ENCODE peak calls at places on chromosome 22, in eight cellular contexts. T is Panc1, N is A549, G is HL-60, W is GM12878, V is GM23338, F is SK-N-SH, M is K562. L is an unnamed sample.

GRCh38 chr22:29470159-29470855 is 9.7 kb upstream of the NEFH start:
- DNase-seq in T (peak), N (peak), G (no peak), W (no peak), V (peak), F (peak), M (peak), L (peak)

GRCh38 chr22:38437416-38437815 is 17.6 kb downstream of the KCNJ4 start:
- DNase-seq in T (no peak), N (no peak), G (no peak), W (no peak), V (no peak), F (no peak), M (no peak), L (no peak)

GRCh38 chr22:44436656-44437492 is 61.2 kb downstream of the RTL6 start:
- DNase-seq in T (no peak), N (no peak), G (no peak), W (no peak), V (no peak), F (no peak), M (no peak), L (no peak)

GRCh38 chr22:48585916-48586798 is 1241.5 kb downstream of the BRD1 start:
- DNase-seq in T (no peak), N (no peak), G (no peak), W (no peak), V (no peak), F (no peak), M (no peak), L (no peak)

GRCh38 chr22:42918500-42918899 is 61.4 kb upstream of the ARFGAP3 start:
- DNase-seq in T (no peak), N (no peak), G (no peak), W (no peak), V (no peak), F (no peak), M (no peak), L (no peak)

GRCh38 chr22:42468841-42469240 is 36.6 kb upstream of the NFAM1 start:
- DNase-seq in T (no peak), N (no peak), G (no peak), W (no peak), V (no peak), F (no peak), M (peak), L (no peak)

GRCh38 chr22:44395116-44396005 is 82.6 kb upstream of the SHISAL1 start:
- DNase-seq in T (no peak), N (no peak), G (no peak), W (no peak), V (no peak), F (peak), M (no peak), L (no peak)

GRCh38 chr22:33781396-33781795 is 138.9 kb downstream of the LARGE1 start:
- DNase-seq in T (no peak), N (no peak), G (no peak), W (no peak), V (no peak), F (no peak), M (no peak), L (no peak)

GRCh38 chr22:42848941-42849340 is 8.1 kb downstream of the ARFGAP3 start:
- DNase-seq in T (no peak), N (no peak), G (no peak), W (no peak), V (no peak), F (no peak), M (no peak), L (no peak)

GRCh38 chr22:27845603-27846100 is 44.1 kb upstream of the MN1 start:
- DNase-seq in T (no peak), N (no peak), G (no peak), W (no peak), V (no peak), F (no peak), M (no peak), L (no peak)

DNA sequence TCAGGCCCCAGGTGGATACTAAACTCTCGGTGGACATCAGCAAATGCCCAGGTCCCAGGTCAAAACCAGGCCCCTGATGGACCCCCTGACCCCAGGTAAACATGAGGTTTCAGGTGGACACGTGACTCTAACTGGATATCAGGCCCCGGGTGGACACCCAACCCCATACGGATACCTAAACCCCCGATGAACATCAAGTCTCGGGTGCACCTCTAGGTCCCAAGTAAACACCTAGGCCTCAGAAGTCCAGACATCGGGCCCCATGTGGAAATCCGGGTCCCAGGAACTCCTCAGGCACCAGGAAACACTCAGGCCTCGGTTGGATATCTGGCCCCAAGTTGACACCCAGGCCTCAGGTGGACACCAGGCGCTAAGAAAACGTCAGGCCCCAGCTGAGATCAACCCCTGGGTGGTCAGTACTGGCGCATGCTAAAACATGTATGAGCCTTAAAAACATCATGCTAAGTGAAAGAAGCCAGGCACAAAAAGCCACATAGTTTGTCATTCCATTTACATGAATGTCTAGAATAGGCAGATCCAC is 54.4 kb upstream of the SEPTIN5 start:
- DNase-seq in T (no peak), N (no peak), G (no peak), W (no peak), V (no peak), F (no peak), M (no peak), L (no peak)
- TF ChIP-seq REST in T (no peak), N (no peak), G (no peak), W (no peak), V (no peak), F (no peak), M (no peak), L (no peak)

GRCh38 chr22:50356186-50356585 is 13.1 kb downstream of the PPP6R2 start:
- DNase-seq in T (no peak), N (no peak), G (no peak), W (no peak), V (no peak), F (no peak), M (no peak), L (no peak)
- H3K4me3 ChIP-seq in T (no peak), N (no peak), G (no peak), W (no peak), V (no peak), F (no peak), M (no peak), L (no peak)

DNA sequence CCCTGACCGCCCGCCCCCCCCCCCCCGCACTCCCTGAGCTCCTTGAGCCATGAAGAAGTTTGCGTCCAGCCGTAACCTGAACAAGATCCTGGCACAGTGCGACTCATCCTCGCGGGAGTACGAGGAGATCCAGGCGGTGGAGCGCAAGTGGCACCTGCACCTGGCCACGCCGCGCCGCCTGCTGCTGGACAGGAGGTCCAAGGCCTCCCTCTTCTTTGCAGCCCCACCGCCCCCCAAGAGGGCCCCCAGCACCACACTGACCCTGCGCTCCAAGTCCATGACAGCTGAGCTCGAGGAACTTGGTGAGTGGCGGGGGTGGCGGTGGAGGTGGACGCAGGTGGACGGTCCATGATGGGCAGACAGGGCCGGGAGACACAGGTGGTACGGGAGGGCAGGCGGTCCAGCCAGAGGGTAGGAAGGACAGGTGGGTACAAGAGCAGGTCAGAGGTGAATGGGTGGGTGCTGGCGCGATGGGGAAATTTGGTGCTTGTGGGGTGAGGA is 32.1 kb upstream of the ACR start:
- DNase-seq in T (no peak), N (no peak), G (no peak), W (no peak), V (no peak), F (no peak), M (no peak), L (no peak)
- TF ChIP-seq REST in T (no peak), N (no peak), G (no peak), W (no peak), V (no peak), F (no peak), M (no peak), L (no peak)

GRCh38 chr22:37218771-37219411 is 6.6 kb upstream of the SSTR3 start:
- DNase-seq in T (no peak), N (no peak), G (no peak), W (peak), V (no peak), F (no peak), M (no peak), L (no peak)
- H3K4me3 ChIP-seq in T (no peak), N (no peak), G (no peak), W (peak), V (no peak), F (no peak), M (no peak), L (no peak)

GRCh38 chr22:40240160-40240559 is 62.4 kb downstream of the TNRC6B start:
- DNase-seq in T (no peak), N (no peak), G (no peak), W (no peak), V (no peak), F (no peak), M (peak), L (no peak)
- TF ChIP-seq REST in T (no peak), N (no peak), G (no peak), W (no peak), V (no peak), F (no peak), M (no peak), L (no peak)

GRCh38 chr22:31248965-31249940 is 37.2 kb downstream of the LIMK2 start:
- DNase-seq in T (no peak), N (no peak), G (no peak), W (no peak), V (no peak), F (no peak), M (no peak), L (no peak)

GRCh38 chr22:31248138-31248745 is 36.1 kb downstream of the LIMK2 start:
- DNase-seq in T (no peak), N (no peak), G (peak), W (no peak), V (peak), F (peak), M (peak), L (no peak)

GRCh38 chr22:31247726-31248125 is 35.6 kb downstream of the LIMK2 start:
- DNase-seq in T (no peak), N (no peak), G (no peak), W (no peak), V (no peak), F (peak), M (no peak), L (no peak)

GRCh38 chr22:31253949-31254348 is 38.3 kb downstream of the PIK3IP1 start:
- DNase-seq in T (no peak), N (no peak), G (no peak), W (no peak), V (peak), F (no peak), M (no peak), L (no peak)

GRCh38 chr22:31250740-31251330 is 38.7 kb downstream of the LIMK2 start:
- DNase-seq in T (no peak), N (no peak), G (no peak), W (no peak), V (no peak), F (no peak), M (no peak), L (no peak)
- H3K4me3 ChIP-seq in T (no peak), N (no peak), G (no peak), W (no peak), V (no peak), F (peak), M (no peak), L (no peak)